ENCODE peak calls at places on chromosome 21, in seven cellular contexts. I is SHP77, N is NCI-H1417, U is smooth muscle cell of the brain vasculature, B is AG09309, S is NAMALWA, D is pancreas. X is an unnamed sample.

GRCh38 chr21:22352088-22352487 is 1353.9 kb downstream of the NCAM2 start:
- DNase-seq in I (no peak), N (no peak), U (no peak), B (no peak), S (no peak), D (no peak), X (peak)

GRCh38 chr21:16072176-16072575 is 342.4 kb downstream of the USP25 start:
- DNase-seq in I (no peak), N (no peak), U (no peak), B (no peak), S (no peak), D (no peak), X (no peak)

GRCh38 chr21:31283025-31283424 is 61.0 kb downstream of the TIAM1 start:
- DNase-seq in I (no peak), N (no peak), U (no peak), B (no peak), S (no peak), D (no peak), X (no peak)

GRCh38 chr21:38989745-38990423 is 184.2 kb downstream of the ETS2 start:
- DNase-seq in I (peak), N (peak), U (peak), B (peak), S (no peak), D (no peak), X (no peak)

GRCh38 chr21:42193131-42193671 is 25.7 kb upstream of the ABCG1 start:
- DNase-seq in I (no peak), N (no peak), U (peak), B (no peak), S (no peak), D (no peak), X (no peak)

GRCh38 chr21:31650930-31651329 is 8.6 kb upstream of the SOD1 start:
- DNase-seq in I (no peak), N (no peak), U (no peak), B (no peak), S (no peak), D (no peak), X (no peak)

GRCh38 chr21:46585191-46585953 is 19.5 kb downstream of the S100B start:
- DNase-seq in I (no peak), N (peak), U (no peak), B (no peak), S (peak), D (no peak), X (no peak)

GRCh38 chr21:44920694-44921604 is at the start of gene ITGB2:
- DNase-seq in I (no peak), N (no peak), U (no peak), B (no peak), S (peak), D (no peak), X (no peak)

GRCh38 chr21:45363921-45364463 is 41.0 kb upstream of the COL18A1 start:
- DNase-seq in I (no peak), N (no peak), U (peak), B (peak), S (no peak), D (peak), X (no peak)

GRCh38 chr21:26814374-26814773 is 30.8 kb downstream of the ADAMTS1 start:
- DNase-seq in I (no peak), N (no peak), U (no peak), B (no peak), S (no peak), D (no peak), X (no peak)

GRCh38 chr21:41559658-41560599 is 52.0 kb upstream of the TMPRSS2 start:
- DNase-seq in I (no peak), N (peak), U (no peak), B (peak), S (no peak), D (no peak), X (no peak)

GRCh38 chr21:37508341-37508740 is 141.8 kb downstream of the DYRK1A start:
- DNase-seq in I (no peak), N (no peak), U (no peak), B (no peak), S (no peak), D (no peak), X (no peak)

GRCh38 chr21:33924079-33924765 is 8.6 kb upstream of the ATP5PO start:
- DNase-seq in I (peak), N (peak), U (peak), B (peak), S (peak), D (peak), X (peak)

GRCh38 chr21:28769683-28770082 is 223.0 kb downstream of the LTN1 start:
- DNase-seq in I (no peak), N (no peak), U (no peak), B (peak), S (no peak), D (no peak), X (no peak)

GRCh38 chr21:43585924-43586411 is 73.3 kb downstream of the HSF2BP start:
- DNase-seq in I (no peak), N (no peak), U (peak), B (peak), S (no peak), D (no peak), X (peak)

GRCh38 chr21:45153358-45154318 is 79.3 kb downstream of the ADARB1 start:
- DNase-seq in I (no peak), N (no peak), U (no peak), B (no peak), S (no peak), D (no peak), X (no peak)

GRCh38 chr21:42683371-42684108 is 30.1 kb downstream of the PDE9A start:
- DNase-seq in I (no peak), N (no peak), U (no peak), B (no peak), S (no peak), D (no peak), X (no peak)

GRCh38 chr21:36596174-36596573 is 102.7 kb upstream of the SIM2 start:
- DNase-seq in I (no peak), N (no peak), U (no peak), B (no peak), S (no peak), D (no peak), X (no peak)

GRCh38 chr21:29568020-29568419 is 269.3 kb downstream of the BACH1 start:
- DNase-seq in I (no peak), N (no peak), U (no peak), B (no peak), S (no peak), D (no peak), X (no peak)

GRCh38 chr21:14600569-14601308 is 54.6 kb upstream of the SAMSN1 start:
- DNase-seq in I (no peak), N (no peak), U (no peak), B (no peak), S (no peak), D (no peak), X (no peak)

GRCh38 chr21:15031790-15032357 is 32.9 kb downstream of the NRIP1 start:
- DNase-seq in I (no peak), N (no peak), U (no peak), B (no peak), S (no peak), D (no peak), X (no peak)

GRCh38 chr21:45570826-45571601 is 28.8 kb upstream of the SLC19A1 start:
- DNase-seq in I (no peak), N (no peak), U (no peak), B (peak), S (no peak), D (no peak), X (no peak)

GRCh38 chr21:27277122-27277521 is 310.2 kb upstream of the ADAMTS5 start:
- DNase-seq in I (no peak), N (no peak), U (no peak), B (no peak), S (no peak), D (no peak), X (no peak)

GRCh38 chr21:16137106-16137505 is 407.3 kb downstream of the USP25 start:
- DNase-seq in I (no peak), N (no peak), U (no peak), B (no peak), S (no peak), D (no peak), X (no peak)

GRCh38 chr21:37862536-37862935 is 53.7 kb downstream of the KCNJ6 start:
- DNase-seq in I (peak), N (peak), U (no peak), B (no peak), S (peak), D (no peak), X (no peak)

GRCh38 chr21:37372127-37372731 is 5.7 kb downstream of the DYRK1A start:
- DNase-seq in I (no peak), N (no peak), U (no peak), B (no peak), S (no peak), D (no peak), X (no peak)